ENCODE peak calls at places on chromosomes 12 and 14, in four cellular contexts. G is HepG2, T is H1, R is K562. W is an unnamed sample.

GRCh38 chr14:28666961-28667360 is 99.6 kb upstream of the FOXG1 start:
- DNase-seq in G (no peak), T (no peak), R (no peak), W (no peak)

GRCh38 chr12:124861492-124861891 is 2.2 kb downstream of the SCARB1 start:
- DNase-seq in G (no peak), T (no peak), R (peak), W (peak)

GRCh38 chr12:97203408-97203807 is 259.2 kb upstream of the RMST start:
- DNase-seq in G (no peak), T (no peak), R (no peak), W (no peak)

GRCh38 chr14:76810953-76811400 is 1.7 kb downstream of the ANGEL1 start:
- DNase-seq in G (peak), T (no peak), R (no peak), W (no peak)

GRCh38 chr14:64992328-64992885 is 5.7 kb downstream of the FNTB start:
- DNase-seq in G (no peak), T (no peak), R (no peak), W (no peak)

GRCh38 chr14:98323850-98324249 is 948.1 kb downstream of the BCL11B start:
- DNase-seq in G (no peak), T (no peak), R (no peak), W (no peak)

GRCh38 chr12:84502907-84503787 is 409.5 kb downstream of the SLC6A15 start:
- DNase-seq in G (peak), T (peak), R (peak), W (no peak)

GRCh38 chr12:120532701-120533238 is 1.4 kb upstream of the RNF10 start:
- DNase-seq in G (no peak), T (no peak), R (no peak), W (no peak)

GRCh38 chr14:100591453-100592371 is 4.5 kb upstream of the BEGAIN start:
- DNase-seq in G (no peak), T (no peak), R (no peak), W (no peak)

GRCh38 chr14:22464422-22465142 is 124.4 kb downstream of the DAD1 start:
- DNase-seq in G (no peak), T (no peak), R (no peak), W (peak)

GRCh38 chr14:102140750-102141145 is 1.1 kb downstream of the WDR20 start:
- DNase-seq in G (no peak), T (no peak), R (no peak), W (no peak)

GRCh38 chr12:123660328-123660727 is 10.6 kb upstream of the TCTN2 start:
- DNase-seq in G (no peak), T (no peak), R (no peak), W (no peak)

GRCh38 chr14:49467091-49467490 is 119.1 kb downstream of the RPS29 start:
- DNase-seq in G (no peak), T (no peak), R (no peak), W (no peak)

GRCh38 chr14:99768381-99768780 is 24.8 kb upstream of the EML1 start:
- DNase-seq in G (no peak), T (no peak), R (no peak), W (no peak)

GRCh38 chr12:96810057-96810456 is 97.0 kb upstream of the NEDD1 start:
- DNase-seq in G (no peak), T (no peak), R (no peak), W (no peak)

GRCh38 chr12:95695741-95696140 is 94.8 kb downstream of the NTN4 start:
- DNase-seq in G (no peak), T (no peak), R (no peak), W (no peak)
- TF ChIP-seq ZNF274 in G (no peak), T (no peak), R (no peak), W (no peak)

GRCh38 chr12:76591461-76591860 is 31.9 kb upstream of the OSBPL8 start:
- DNase-seq in G (no peak), T (no peak), R (no peak), W (no peak)

GRCh38 chr12:76583301-76583700 is 23.7 kb upstream of the OSBPL8 start:
- DNase-seq in G (no peak), T (no peak), R (no peak), W (no peak)

GRCh38 chr12:76587428-76588178 is 28.0 kb upstream of the OSBPL8 start:
- DNase-seq in G (no peak), T (no peak), R (no peak), W (no peak)

GRCh38 chr12:76586764-76587395 is 27.3 kb upstream of the OSBPL8 start:
- DNase-seq in G (peak), T (no peak), R (peak), W (no peak)

GRCh38 chr12:76588881-76589565 is 29.5 kb upstream of the OSBPL8 start:
- DNase-seq in G (no peak), T (no peak), R (no peak), W (no peak)
- TF ChIP-seq SP1 in G (no peak), T (no peak), R (no peak), W (no peak)

DNA sequence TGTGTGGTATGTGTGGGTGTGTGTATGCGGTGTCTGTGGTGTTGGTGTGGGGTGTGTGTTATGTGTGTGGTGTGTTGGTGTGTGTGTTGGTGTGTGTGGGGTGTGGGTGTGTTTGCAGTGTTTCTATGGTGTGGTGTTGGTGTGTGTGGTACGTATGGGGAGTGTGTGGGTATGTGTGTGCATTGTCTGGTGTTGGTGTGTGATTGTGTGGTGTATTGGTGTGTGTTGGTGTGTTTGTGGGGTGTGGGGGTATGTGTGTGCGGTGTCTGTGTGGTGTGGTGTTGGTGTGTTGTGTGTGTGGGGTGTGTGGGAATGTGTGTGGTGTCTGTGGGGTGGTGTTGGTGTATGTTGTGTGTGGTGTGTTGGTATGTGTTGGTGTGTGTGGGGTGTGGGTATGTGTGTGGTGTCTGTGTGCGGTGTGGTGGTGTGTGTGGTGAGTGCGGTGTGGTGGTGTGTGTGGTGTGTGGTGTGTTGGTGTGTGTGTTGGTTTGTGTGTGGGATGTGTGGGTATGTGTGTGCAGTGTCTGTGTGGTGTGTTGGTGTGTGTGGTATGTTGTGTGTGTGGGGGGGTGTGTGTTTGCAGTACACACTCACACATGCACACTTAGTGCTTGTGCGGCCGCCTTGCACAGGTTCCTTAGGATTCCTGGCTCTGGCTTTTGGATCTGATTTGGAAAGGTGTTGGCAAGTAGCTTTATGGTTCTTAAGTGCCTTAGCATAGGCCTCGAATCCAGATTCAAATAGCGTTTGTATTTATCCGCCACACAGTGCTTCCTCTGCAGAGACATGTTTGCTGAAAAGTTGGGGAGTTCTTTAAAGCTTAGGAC is 16.4 kb downstream of the MLXIP start:
- DNase-seq in G (no peak), T (no peak), R (no peak), W (no peak)
- TF ChIP-seq HDAC2 in G (no peak), T (no peak), R (no peak), W (no peak)

GRCh38 chr12:110039085-110039807 is 9.1 kb downstream of the C12orf76 start:
- DNase-seq in G (peak), T (no peak), R (no peak), W (no peak)
- TF ChIP-seq ZNF274 in G (no peak), T (no peak), R (no peak), W (no peak)

GRCh38 chr12:107775093-107775721 is 703 bp downstream of the ASCL4 start:
- DNase-seq in G (no peak), T (peak), R (no peak), W (no peak)
- TF ChIP-seq SP1 in G (no peak), T (no peak), R (no peak), W (no peak)

GRCh38 chr14:96104469-96105057 is 65.4 kb downstream of the C14orf132 start:
- DNase-seq in G (peak), T (no peak), R (no peak), W (no peak)
- TF ChIP-seq HDAC2 in G (no peak), T (no peak), R (no peak), W (no peak)

W was measured in GM12878.